ENCODE peak calls at places on chromosome 19, in ten cellular contexts. D, O, Q, B, W, L, V, Z, I and U are unnamed samples.

GRCh38 chr19:44807652-44808462 is 1.0 kb upstream of the BCAM start:
- DNase-seq in D (no peak), V (no peak), Z (no peak), B (no peak), W (no peak), I (no peak), O (peak), Q (no peak), L (peak), U (no peak)

GRCh38 chr19:45153339-45154063 is 7.3 kb downstream of the NKPD1 start:
- DNase-seq in I (no peak), O (peak), B (peak), D (peak), W (peak), Q (no peak), V (peak), Z (no peak), L (peak), U (no peak)

GRCh38 chr19:35166100-35167063 is 11.8 kb downstream of the FXYD5 start:
- DNase-seq in L (no peak), I (no peak), V (no peak), D (no peak), B (no peak), W (no peak), O (no peak), Z (no peak), Q (no peak), U (no peak)

GRCh38 chr19:31450696-31451095 is 101.5 kb upstream of the TSHZ3 start:
- DNase-seq in I (no peak), V (no peak), B (no peak), D (no peak), Q (no peak), L (no peak), Z (no peak), W (no peak), O (peak), U (no peak)

GRCh38 chr19:4090351-4091220 is 23.9 kb upstream of the ZBTB7A start:
- DNase-seq in L (no peak), I (no peak), D (no peak), V (no peak), B (no peak), Z (no peak), O (no peak), Q (no peak), W (no peak), U (no peak)

GRCh38 chr19:54026656-54027055 is 35.2 kb downstream of the CACNG6 start:
- DNase-seq in Q (no peak), D (no peak), I (no peak), Z (no peak), O (no peak), W (no peak), V (no peak), B (no peak), L (no peak), U (no peak)

GRCh38 chr19:46021531-46022041 is 1.3 kb downstream of the PGLYRP1 start:
- DNase-seq in I (no peak), V (peak), W (no peak), D (no peak), Z (no peak), B (no peak), L (no peak), O (no peak), Q (no peak), U (no peak)

GRCh38 chr19:43755256-43755801 is 567 bp upstream of the SMG9 start:
- DNase-seq in Q (no peak), L (peak), O (peak), I (no peak), Z (peak), V (peak), D (peak), W (peak), B (peak), U (peak)

GRCh38 chr19:35022460-35022859 is 7.8 kb upstream of the SCN1B start:
- DNase-seq in W (no peak), Z (no peak), O (no peak), Q (no peak), D (no peak), L (no peak), I (no peak), V (no peak), B (no peak), U (no peak)

GRCh38 chr19:15159251-15159650 is 41.5 kb downstream of the NOTCH3 start:
- DNase-seq in L (peak), O (peak), Z (no peak), D (no peak), I (no peak), B (no peak), Q (peak), V (no peak), W (no peak), U (no peak)

GRCh38 chr19:44795398-44795987 is 13.4 kb upstream of the BCAM start:
- DNase-seq in V (no peak), Q (no peak), W (no peak), Z (no peak), D (no peak), L (no peak), O (no peak), B (no peak), I (no peak), U (no peak)

GRCh38 chr19:2027361-2027760 is 11.8 kb upstream of the BTBD2 start:
- DNase-seq in Q (peak), V (no peak), I (no peak), D (no peak), W (no peak), B (no peak), O (peak), Z (no peak), L (no peak), U (no peak)

GRCh38 chr19:48635263-48635965 is 1.8 kb downstream of the DBP start:
- DNase-seq in D (peak), V (peak), W (peak), Z (peak), L (peak), Q (no peak), B (peak), O (no peak), I (no peak), U (peak)

GRCh38 chr19:11168568-11168967 is 13.0 kb upstream of the SPC24 start:
- DNase-seq in V (no peak), I (peak), O (peak), Z (no peak), L (no peak), Q (peak), W (no peak), D (no peak), B (no peak), U (no peak)

GRCh38 chr19:11383706-11384048 is 437 bp downstream of the EPOR start:
- DNase-seq in Z (no peak), D (no peak), I (no peak), L (no peak), Q (no peak), O (no peak), W (no peak), V (peak), B (no peak), U (no peak)

GRCh38 chr19:18895038-18895827 is 725 bp downstream of the CERS1 start:
- DNase-seq in B (no peak), L (peak), W (no peak), Q (no peak), Z (no peak), I (peak), V (no peak), D (no peak), O (peak), U (no peak)

GRCh38 chr19:9735986-9736385 is 32.6 kb downstream of the ZNF846 start:
- DNase-seq in I (no peak), W (no peak), D (no peak), B (no peak), O (no peak), L (no peak), Q (no peak), V (no peak), Z (no peak), U (no peak)

GRCh38 chr19:53388168-53388567 is 6.8 kb upstream of the ZNF765 start:
- DNase-seq in O (peak), W (no peak), L (no peak), B (no peak), V (no peak), D (no peak), Z (no peak), I (no peak), Q (no peak), U (no peak)

GRCh38 chr19:45400192-45400591 is 4.7 kb downstream of the PPP1R13L start:
- DNase-seq in B (no peak), L (no peak), V (no peak), Q (no peak), O (no peak), I (no peak), Z (no peak), D (peak), W (no peak), U (no peak)

GRCh38 chr19:11986754-11987153 is 21.9 kb downstream of the ZNF763 start:
- DNase-seq in L (no peak), I (no peak), D (no peak), W (no peak), V (peak), Z (no peak), Q (no peak), B (no peak), O (no peak), U (no peak)

GRCh38 chr19:48992571-48993174 is 436 bp downstream of the GYS1 start:
- DNase-seq in L (no peak), V (no peak), I (no peak), Q (no peak), Z (no peak), D (no peak), B (no peak), O (no peak), W (no peak), U (no peak)

GRCh38 chr19:54255105-54255775 is 1.8 kb downstream of the LILRB5 start:
- DNase-seq in O (no peak), W (no peak), V (no peak), I (no peak), L (no peak), Z (no peak), D (no peak), B (no peak), Q (no peak), U (no peak)

GRCh38 chr19:47280183-47280797 is 5.6 kb downstream of the INAFM1 start:
- DNase-seq in D (no peak), W (peak), O (peak), V (peak), B (peak), Z (peak), Q (no peak), L (peak), I (no peak), U (peak)

GRCh38 chr19:19064811-19065745 is 1.3 kb downstream of the SLC25A42 start:
- DNase-seq in B (peak), L (peak), O (no peak), D (no peak), I (no peak), V (peak), W (no peak), Q (no peak), Z (peak), U (no peak)

GRCh38 chr19:42548545-42548944 is 20.3 kb upstream of the CEACAM1 start:
- DNase-seq in L (no peak), B (no peak), D (no peak), Z (no peak), V (no peak), O (no peak), W (no peak), I (no peak), Q (no peak), U (no peak)

GRCh38 chr19:49591731-49592485 is 926 bp downstream of the PRR12 start:
- DNase-seq in L (peak), D (peak), O (peak), B (no peak), Z (no peak), V (peak), Q (no peak), W (peak), I (no peak), U (peak)

GRCh38 chr19:53511357-53511756 is 26.6 kb upstream of the ZNF331 start:
- DNase-seq in V (no peak), Q (no peak), L (no peak), I (no peak), W (no peak), B (no peak), Z (no peak), D (no peak), O (no peak), U (no peak)

GRCh38 chr19:55210120-55210493 is 806 bp upstream of the PTPRH start:
- DNase-seq in V (no peak), B (no peak), D (peak), O (peak), I (peak), L (no peak), Q (peak), W (no peak), Z (no peak), U (no peak)

GRCh38 chr19:38975861-38976271 is 324 bp upstream of the FBXO17 start:
- DNase-seq in I (peak), V (no peak), L (peak), W (no peak), Q (no peak), B (no peak), Z (no peak), O (peak), D (no peak), U (no peak)